ENCODE peak calls at places on chromosome 3, in four cellular contexts. K is choroid plexus epithelial cell, N is body of pancreas, Z is dorsolateral prefrontal cortex. M is an unnamed sample.

GRCh38 chr3:184807549-184807948 is 4.4 kb upstream of the VPS8 start:
- DNase-seq in K (no peak), Z (no peak), N (no peak), M (no peak)

GRCh38 chr3:107329088-107329487 is 48.2 kb upstream of the CCDC54 start:
- DNase-seq in K (no peak), N (no peak), Z (no peak), M (no peak)

GRCh38 chr3:134965849-134966248 is 170.8 kb downstream of the EPHB1 start:
- DNase-seq in N (no peak), Z (no peak), K (no peak), M (no peak)

GRCh38 chr3:17431477-17432045 is 310.9 kb downstream of the TBC1D5 start:
- DNase-seq in Z (no peak), N (no peak), K (no peak), M (peak; percentile 11)

GRCh38 chr3:5479229-5479799 is 291.8 kb downstream of the EDEM1 start:
- DNase-seq in Z (no peak), K (no peak), N (no peak), M (no peak)

GRCh38 chr3:40043444-40043755 is 234.0 kb downstream of the MYRIP start:
- DNase-seq in Z (peak; percentile 43), N (peak; percentile 53), K (peak; percentile 38), M (peak; percentile 93)

GRCh38 chr3:98563661-98564281 is 29.6 kb downstream of the CPOX start:
- DNase-seq in N (no peak), K (peak; percentile 75), Z (no peak), M (peak; percentile 75)

GRCh38 chr3:128080323-128080898 is 28.2 kb downstream of the SEC61A1 start:
- DNase-seq in N (no peak), K (peak; percentile 95), Z (no peak), M (peak; percentile 99)

GRCh38 chr3:57012847-57013246 is 47.6 kb upstream of the SPATA12 start:
- DNase-seq in Z (no peak), N (no peak), K (no peak), M (no peak)

GRCh38 chr3:181384970-181385369 is 326.8 kb upstream of the SOX2 start:
- DNase-seq in K (no peak), Z (peak; percentile 35), N (no peak), M (no peak)

GRCh38 chr3:185208836-185209235 is 45.0 kb downstream of the EHHADH start:
- DNase-seq in K (no peak), Z (no peak), N (no peak), M (no peak)

GRCh38 chr3:157695586-157695985 is 192.4 kb upstream of the VEPH1 start:
- DNase-seq in N (no peak), K (no peak), Z (no peak), M (peak; percentile 28)

GRCh38 chr3:123781138-123781537 is 103.0 kb downstream of the MYLK start:
- DNase-seq in Z (no peak), N (no peak), K (no peak), M (no peak)

GRCh38 chr3:9193211-9193610 is 56.2 kb downstream of the SRGAP3 start:
- DNase-seq in Z (no peak), K (no peak), N (no peak), M (no peak)

GRCh38 chr3:72065872-72066641 is 281.1 kb upstream of the PROK2 start:
- DNase-seq in Z (no peak), N (no peak), K (peak; percentile 60), M (no peak)

GRCh38 chr3:78221300-78221699 is 1181.4 kb downstream of the ROBO2 start:
- DNase-seq in N (no peak), K (no peak), Z (no peak), M (no peak)

GRCh38 chr3:172341482-172342059 is 106.7 kb downstream of the GHSR start:
- DNase-seq in Z (no peak), N (no peak), K (peak; percentile 77), M (peak; percentile 72)

GRCh38 chr3:63673111-63673510 is 20.6 kb downstream of the SNTN start:
- DNase-seq in N (no peak), K (no peak), Z (no peak), M (no peak)

GRCh38 chr3:44862221-44862637 is 517 bp downstream of the TMEM42 start:
- DNase-seq in K (peak; percentile 50), N (no peak), Z (no peak), M (peak; percentile 36)

GRCh38 chr3:49170744-49171118 is 667 bp upstream of the KLHDC8B start:
- DNase-seq in K (no peak), Z (no peak), N (no peak), M (no peak)
- H3K4me3 ChIP-seq in K (peak overlapping the region; percentile 79), Z (peak overlapping the region; percentile 77), N (no peak overlapping the region), M (peak overlapping the region; percentile 69)

DNA sequence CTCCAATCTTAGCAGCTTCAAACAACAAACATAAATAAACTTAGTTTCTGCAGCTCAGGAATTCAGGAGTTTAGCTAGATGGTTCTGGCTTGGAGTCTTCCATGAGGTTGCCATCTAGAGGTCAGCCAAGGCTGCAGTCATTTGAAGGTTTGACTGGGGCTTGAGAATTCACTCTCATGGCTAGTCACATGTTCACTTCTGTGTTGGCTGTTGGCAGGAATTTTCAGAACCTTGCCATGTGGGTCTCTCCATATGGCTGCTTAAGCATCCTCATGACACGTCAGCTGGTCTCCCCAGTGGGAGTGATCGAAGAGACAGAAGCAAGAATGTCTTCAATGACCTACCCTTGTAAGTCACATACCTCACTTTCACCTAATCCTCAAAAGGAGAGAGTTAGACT is 269.2 kb upstream of the CNTN3 start:
- DNase-seq in N (peak; percentile 19), K (peak; percentile 34), Z (no peak), M (peak; percentile 19)
- TF ChIP-seq CTCF in N (peak; percentile 43), K (peak; percentile 50), Z (peak; percentile 24), M (peak; percentile 42)

GRCh38 chr3:129673897-129674797 is 67.7 kb upstream of the PLXND1 start:
- DNase-seq in N (no peak), K (no peak), Z (no peak), M (no peak)
- H3K4me3 ChIP-seq in N (no peak overlapping the region), K (no peak overlapping the region), Z (no peak overlapping the region), M (no peak overlapping the region)

GRCh38 chr3:183252108-183252782 is 808 bp upstream of the B3GNT5 start:
- DNase-seq in N (no peak), K (no peak), Z (no peak), M (peak; percentile 42)

GRCh38 chr3:183252973-183253363 is at the start of gene B3GNT5:
- DNase-seq in N (peak; percentile 90), K (peak; percentile 35), Z (no peak), M (peak; percentile 52)

GRCh38 chr3:183254816-183255730 is 2.0 kb downstream of the B3GNT5 start:
- DNase-seq in Z (no peak), K (peak; percentile 30), N (no peak), M (peak; percentile 75)

GRCh38 chr3:183253961-183254815 is 1.1 kb downstream of the B3GNT5 start:
- DNase-seq in Z (no peak), N (peak; percentile 70), K (no peak), M (no peak)

DNA sequence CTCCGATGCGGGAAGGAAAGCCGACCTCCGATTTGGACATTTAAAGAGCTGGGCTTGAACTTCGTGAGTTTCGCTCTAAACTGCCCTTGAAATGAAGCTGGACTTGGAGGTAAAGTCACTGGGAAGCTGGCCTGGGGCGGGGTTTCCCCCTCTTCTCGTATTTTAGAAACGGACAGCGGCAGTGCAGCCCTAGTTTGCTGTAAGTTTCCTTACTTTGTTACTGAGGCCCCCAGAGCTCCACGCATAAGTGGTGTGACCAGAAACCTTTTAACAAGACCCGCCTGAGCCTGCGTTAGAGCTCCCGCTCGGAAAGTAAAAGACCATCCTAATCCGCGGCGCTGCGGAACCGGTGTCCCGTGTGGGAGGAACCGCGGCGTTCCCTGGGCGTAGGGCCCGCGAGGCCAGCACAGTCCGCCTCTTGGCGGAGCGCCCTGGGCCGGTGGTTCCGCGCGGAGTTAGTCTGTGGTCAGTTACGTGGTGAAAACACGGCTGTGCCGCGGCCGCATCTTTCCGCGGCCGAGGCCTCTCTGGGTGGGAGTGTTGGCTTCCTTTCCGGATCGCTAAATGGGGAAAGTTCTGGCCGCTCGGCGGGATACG is 409 bp downstream of the B3GNT5 start:
- DNase-seq in Z (no peak), K (peak; percentile 71), N (peak; percentile 81), M (peak; percentile 67)
- TF ChIP-seq CTCF in Z (no peak), K (no peak), N (no peak), M (no peak)

DNA sequence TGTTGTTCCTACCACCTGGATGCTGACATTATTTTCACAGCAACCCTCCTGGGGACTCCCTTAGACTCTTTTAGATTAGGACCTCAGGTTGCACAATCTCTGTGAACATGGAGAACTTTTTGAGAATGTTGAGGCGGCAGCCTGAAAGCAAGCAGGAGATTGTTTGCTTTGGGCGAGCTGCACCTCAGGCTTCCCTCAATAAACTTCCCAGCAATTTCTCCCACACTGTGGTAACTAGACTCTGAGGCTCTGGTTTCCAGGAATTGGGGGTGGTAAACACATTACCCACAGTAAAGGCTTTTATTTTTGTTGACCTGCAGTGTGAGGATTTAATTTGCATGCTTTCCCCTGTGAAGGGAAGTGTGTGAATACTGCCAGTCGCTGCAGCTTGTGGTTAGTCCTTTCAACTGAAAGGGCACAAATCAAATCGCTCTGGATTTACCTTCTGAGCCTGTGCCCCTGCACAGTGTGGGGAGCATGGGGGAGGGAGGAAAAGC is 35.2 kb upstream of the SIAH2 start:
- DNase-seq in Z (no peak), K (peak; percentile 28), N (peak; percentile 67), M (no peak)
- H3K4me3 ChIP-seq in Z (no peak overlapping the region), K (no peak overlapping the region), N (no peak overlapping the region), M (no peak overlapping the region)